ENCODE peak calls at places on chromosomes 11 and 22, in eight cellular contexts. One of them, this sample, is unnamed.

GRCh38 chr11:70398834-70399680 is 728 bp downstream of the CTTN start:
- DNase-seq in HCT116: no peak
- DNase-seq in AG04450: no peak
- DNase-seq in sigmoid colon: peak
- DNase-seq in uterus: peak
- DNase-seq in lower leg skin: no peak
- DNase-seq in osteocyte: no peak
- DNase-seq in small intestine: no peak
- DNase-seq in this sample: no peak

GRCh38 chr22:33909075-33909458 is 11.2 kb downstream of the LARGE1 start:
- DNase-seq in small intestine: no peak
- DNase-seq in osteocyte: no peak
- DNase-seq in lower leg skin: no peak
- DNase-seq in sigmoid colon: peak
- DNase-seq in HCT116: no peak
- DNase-seq in AG04450: peak
- DNase-seq in uterus: peak
- DNase-seq in this sample: no peak

GRCh38 chr11:15276616-15277015 is 161.9 kb downstream of the INSC start:
- DNase-seq in HCT116: peak
- DNase-seq in sigmoid colon: no peak
- DNase-seq in AG04450: no peak
- DNase-seq in lower leg skin: no peak
- DNase-seq in osteocyte: no peak
- DNase-seq in small intestine: no peak
- DNase-seq in uterus: no peak
- DNase-seq in this sample: no peak

GRCh38 chr11:57471496-57471895 is 11.2 kb downstream of the RTN4RL2 start:
- DNase-seq in lower leg skin: no peak
- DNase-seq in small intestine: no peak
- DNase-seq in osteocyte: no peak
- DNase-seq in sigmoid colon: no peak
- DNase-seq in HCT116: no peak
- DNase-seq in uterus: no peak
- DNase-seq in AG04450: no peak
- DNase-seq in this sample: no peak

GRCh38 chr11:821513-822371 is 3.0 kb downstream of the PNPLA2 start:
- DNase-seq in lower leg skin: no peak
- DNase-seq in small intestine: no peak
- DNase-seq in uterus: no peak
- DNase-seq in AG04450: no peak
- DNase-seq in sigmoid colon: no peak
- DNase-seq in osteocyte: no peak
- DNase-seq in HCT116: no peak
- DNase-seq in this sample: no peak

GRCh38 chr11:66857234-66857926 is 516 bp downstream of the LRFN4 start:
- DNase-seq in lower leg skin: no peak
- DNase-seq in osteocyte: no peak
- DNase-seq in AG04450: no peak
- DNase-seq in small intestine: no peak
- DNase-seq in uterus: no peak
- DNase-seq in HCT116: no peak
- DNase-seq in sigmoid colon: peak
- DNase-seq in this sample: no peak

GRCh38 chr11:111301840-111302113 is 3.4 kb downstream of the POU2AF3 start:
- DNase-seq in osteocyte: no peak
- DNase-seq in HCT116: no peak
- DNase-seq in uterus: no peak
- DNase-seq in AG04450: no peak
- DNase-seq in small intestine: no peak
- DNase-seq in lower leg skin: no peak
- DNase-seq in sigmoid colon: no peak
- DNase-seq in this sample: no peak

GRCh38 chr11:68598816-68599653 is 85.3 kb upstream of the GAL start:
- DNase-seq in HCT116: no peak
- DNase-seq in small intestine: no peak
- DNase-seq in sigmoid colon: no peak
- DNase-seq in osteocyte: no peak
- DNase-seq in AG04450: no peak
- DNase-seq in uterus: no peak
- DNase-seq in lower leg skin: no peak
- DNase-seq in this sample: no peak

GRCh38 chr11:65779919-65780769 is 632 bp downstream of the AP5B1 start:
- DNase-seq in osteocyte: peak
- DNase-seq in uterus: peak
- DNase-seq in HCT116: peak
- DNase-seq in sigmoid colon: peak
- DNase-seq in lower leg skin: peak
- DNase-seq in AG04450: peak
- DNase-seq in small intestine: peak
- DNase-seq in this sample: peak

GRCh38 chr11:131486100-131486499 is 115.7 kb downstream of the NTM start:
- DNase-seq in osteocyte: no peak
- DNase-seq in HCT116: no peak
- DNase-seq in uterus: no peak
- DNase-seq in sigmoid colon: no peak
- DNase-seq in lower leg skin: no peak
- DNase-seq in small intestine: peak
- DNase-seq in AG04450: no peak
- DNase-seq in this sample: no peak

GRCh38 chr11:129658558-129658882 is 157.1 kb upstream of the TMEM45B start:
- DNase-seq in osteocyte: no peak
- DNase-seq in HCT116: no peak
- DNase-seq in sigmoid colon: no peak
- DNase-seq in uterus: no peak
- DNase-seq in small intestine: no peak
- DNase-seq in lower leg skin: no peak
- DNase-seq in AG04450: no peak
- DNase-seq in this sample: no peak

GRCh38 chr11:112321521-112322172 is 61.0 kb upstream of the PLET1 start:
- DNase-seq in AG04450: peak
- DNase-seq in uterus: no peak
- DNase-seq in osteocyte: no peak
- DNase-seq in HCT116: peak
- DNase-seq in lower leg skin: peak
- DNase-seq in small intestine: peak
- DNase-seq in sigmoid colon: no peak
- DNase-seq in this sample: no peak

GRCh38 chr11:73969991-73970800 is 12.4 kb downstream of the UCP2 start:
- DNase-seq in uterus: no peak
- DNase-seq in lower leg skin: no peak
- DNase-seq in sigmoid colon: no peak
- DNase-seq in AG04450: no peak
- DNase-seq in small intestine: no peak
- DNase-seq in osteocyte: no peak
- DNase-seq in HCT116: no peak
- DNase-seq in this sample: no peak

This sample was measured in Panc1.